ENCODE peak calls at places on chromosomes 2 and 18, in eight cellular contexts. B is BE2C; R is tibial artery; P is neuronal stem cell; F is CD8-positive, alpha-beta memory T cell; S is NB4; O is AG09309; W is mesenchymal stem cell. Z is an unnamed sample.

GRCh38 chr18:26548144-26549102 is at the start of gene KCTD1:
- DNase-seq in B (peak; percentile 80), R (peak; percentile 72), P (peak; percentile 81), F (peak; percentile 25), S (peak; percentile 86), O (peak; percentile 37), W (peak; percentile 88), Z (peak; percentile 85)

GRCh38 chr18:8050616-8051314 is 483.6 kb downstream of the PTPRM start:
- DNase-seq in B (no peak), R (no peak), P (no peak), F (no peak), S (no peak), O (no peak), W (no peak), Z (no peak)

GRCh38 chr2:27724905-27725693 is 46.4 kb upstream of the MRPL33 start:
- DNase-seq in B (no peak), R (no peak), P (no peak), F (no peak), S (no peak), O (no peak), W (peak; percentile 49), Z (no peak)

GRCh38 chr2:24075259-24075658 is 867 bp downstream of the SF3B6 start:
- DNase-seq in B (no peak), R (no peak), P (no peak), F (no peak), S (no peak), O (no peak), W (no peak), Z (no peak)

GRCh38 chr2:71691747-71692455 is 238.5 kb downstream of the DYSF start:
- DNase-seq in B (no peak), R (no peak), P (no peak), F (no peak), S (no peak), O (no peak), W (no peak), Z (no peak)

GRCh38 chr18:41073372-41073954 is 881.6 kb upstream of the PIK3C3 start:
- DNase-seq in B (no peak), R (no peak), P (no peak), F (no peak), S (no peak), O (no peak), W (peak; percentile 62), Z (no peak)

GRCh38 chr18:63470751-63471150 is 6.0 kb upstream of the SERPINB5 start:
- DNase-seq in B (no peak), R (no peak), P (no peak), F (no peak), S (peak; percentile 29), O (no peak), W (no peak), Z (no peak)

GRCh38 chr2:108925735-108926134 is 63.3 kb downstream of the EDAR start:
- DNase-seq in B (no peak), R (no peak), P (no peak), F (no peak), S (no peak), O (no peak), W (no peak), Z (no peak)

GRCh38 chr2:208820289-208820688 is 413.7 kb downstream of the PTH2R start:
- DNase-seq in B (no peak), R (no peak), P (no peak), F (no peak), S (peak; percentile 23), O (no peak), W (no peak), Z (no peak)

GRCh38 chr2:88016948-88017779 is 817 bp upstream of the RNU2-63P start:
- DNase-seq in B (no peak), R (peak; percentile 34), P (peak; percentile 65), F (peak; percentile 42), S (peak; percentile 11), O (no peak), W (no peak), Z (peak; percentile 73)

GRCh38 chr2:217972490-217972889 is 30.3 kb downstream of the TNS1 start:
- DNase-seq in B (no peak), R (peak; percentile 46), P (no peak), F (no peak), S (no peak), O (no peak), W (peak; percentile 8), Z (peak; percentile 34)

GRCh38 chr2:174263989-174264388 is 15.7 kb upstream of the OLA1 start:
- DNase-seq in B (no peak), R (no peak), P (no peak), F (no peak), S (peak; percentile 46), O (peak; percentile 62), W (peak; percentile 51), Z (no peak)

GRCh38 chr2:237624565-237624964 is 2.8 kb upstream of the LRRFIP1 start:
- DNase-seq in B (no peak), R (no peak), P (no peak), F (no peak), S (peak; percentile 30), O (no peak), W (no peak), Z (no peak)

GRCh38 chr2:67215214-67215613 is 181.9 kb upstream of the ETAA1 start:
- DNase-seq in B (peak; percentile 75), R (no peak), P (no peak), F (no peak), S (peak; percentile 18), O (peak; percentile 17), W (peak; percentile 81), Z (peak; percentile 54)

GRCh38 chr2:241308267-241308666 is 7.2 kb downstream of the HDLBP start:
- DNase-seq in B (no peak), R (no peak), P (no peak), F (no peak), S (no peak), O (no peak), W (no peak), Z (no peak)

GRCh38 chr2:7658486-7658885 is 741.3 kb downstream of the RNF144A start:
- DNase-seq in B (no peak), R (no peak), P (no peak), F (no peak), S (no peak), O (no peak), W (no peak), Z (no peak)

GRCh38 chr2:235688511-235689426 is 194.9 kb downstream of the AGAP1 start:
- DNase-seq in B (no peak), R (no peak), P (no peak), F (no peak), S (no peak), O (no peak), W (no peak), Z (no peak)
- H3K4me3 ChIP-seq in B (no peak overlapping the region), R (no peak overlapping the region), P (no peak overlapping the region), F (no peak overlapping the region), S (no peak overlapping the region), O (no peak overlapping the region), W (no peak overlapping the region), Z (no peak overlapping the region)

GRCh38 chr2:187155472-187155871 is 292.6 kb downstream of the CALCRL start:
- DNase-seq in B (no peak), R (no peak), P (no peak), F (no peak), S (no peak), O (no peak), W (peak; percentile 20), Z (no peak)
- H3K4me3 ChIP-seq in B (no peak overlapping the region), R (no peak overlapping the region), P (no peak overlapping the region), F (no peak overlapping the region), S (no peak overlapping the region), O (no peak overlapping the region), W (no peak overlapping the region), Z (no peak overlapping the region)

DNA sequence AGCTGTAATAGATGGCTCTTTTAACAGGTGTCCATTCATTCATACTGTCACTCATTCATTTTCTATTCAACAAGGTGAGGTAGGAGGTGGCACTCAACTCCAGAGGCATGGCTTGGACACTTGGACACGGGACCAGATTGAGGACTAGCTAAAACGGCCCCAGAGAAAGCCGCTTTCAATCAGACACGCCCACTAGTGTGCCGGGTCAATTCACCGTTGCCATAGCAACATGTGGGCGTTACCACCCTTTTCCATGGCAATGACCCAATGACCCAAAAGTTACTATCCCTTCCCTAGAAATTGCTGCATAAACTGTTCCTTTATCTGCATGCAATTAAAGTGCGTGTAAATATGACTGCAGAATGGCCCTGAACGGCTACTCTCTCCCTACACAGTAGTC is 49.2 kb upstream of the LGALSL start:
- DNase-seq in B (no peak), R (peak; percentile 23), P (peak; percentile 67), F (no peak), S (no peak), O (no peak), W (peak; percentile 69), Z (peak; percentile 62)
- H3K4me3 ChIP-seq in B (no peak overlapping the region), R (no peak overlapping the region), P (peak overlapping the region; percentile 33), F (no peak overlapping the region), S (no peak overlapping the region), O (no peak overlapping the region), W (no peak overlapping the region), Z (no peak overlapping the region)

GRCh38 chr2:54470241-54470938 is 14.3 kb downstream of the SPTBN1 start:
- DNase-seq in B (no peak), R (no peak), P (no peak), F (no peak), S (no peak), O (no peak), W (peak; percentile 76), Z (no peak)
- H3K4me3 ChIP-seq in B (peak overlapping the region; percentile 33), R (no peak overlapping the region), P (no peak overlapping the region), F (no peak overlapping the region), S (no peak overlapping the region), O (no peak overlapping the region), W (no peak overlapping the region), Z (no peak overlapping the region)

DNA sequence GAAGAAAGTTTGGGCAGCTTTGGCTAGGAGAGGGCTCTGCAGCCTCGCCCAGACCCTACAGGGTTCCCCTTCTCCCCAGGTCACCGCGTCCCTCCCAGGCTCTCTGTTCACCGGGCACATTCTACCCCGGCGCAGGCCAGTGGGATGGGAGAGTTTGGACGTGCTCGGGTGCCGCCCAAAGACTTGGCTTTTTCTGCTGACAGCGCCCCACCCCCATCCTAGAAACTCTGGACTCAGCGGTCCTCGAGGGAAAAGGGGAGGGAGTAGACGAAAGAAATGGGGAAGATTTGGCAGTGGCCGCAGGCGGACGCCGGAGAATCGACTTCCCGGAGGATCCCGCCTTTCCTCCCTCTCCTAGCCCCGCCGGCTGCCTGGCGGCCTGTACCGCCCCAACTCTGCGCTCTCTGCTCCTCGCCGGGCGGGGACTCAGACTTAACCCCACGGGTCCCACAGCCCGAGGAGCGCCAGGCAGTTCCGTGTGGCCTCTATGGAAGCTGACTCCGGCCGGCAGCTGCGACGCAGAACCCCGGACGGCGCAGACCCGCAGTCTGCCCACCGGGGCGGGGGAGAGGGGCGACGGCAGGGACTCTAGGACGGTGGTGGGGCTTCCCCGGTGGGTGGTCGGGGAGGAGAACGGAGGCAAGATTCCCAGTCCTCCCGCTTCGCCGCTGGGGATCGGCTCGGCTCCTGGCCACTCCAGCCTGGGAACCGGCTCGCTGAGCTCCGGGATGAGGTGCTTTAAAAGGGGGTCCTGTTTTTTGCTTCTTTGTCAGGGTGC is 865 bp upstream of the SIX2 start:
- DNase-seq in B (peak; percentile 40), R (peak; percentile 77), P (no peak), F (no peak), S (no peak), O (no peak), W (peak; percentile 26), Z (no peak)
- H3K4me3 ChIP-seq in B (peak overlapping the region; percentile 66), R (peak overlapping the region; percentile 75), P (peak overlapping the region; percentile 25), F (no peak overlapping the region), S (peak overlapping the region; percentile 34), O (peak overlapping the region; percentile 53), W (peak overlapping the region; percentile 60), Z (peak overlapping the region; percentile 54)